ENCODE peak calls at places on chromosome 13, in four cellular contexts. D, E, Q and O are unnamed samples.

GRCh38 chr13:68304287-68304893 is 1074.3 kb upstream of the PCDH9 start:
- DNase-seq in D (no peak), Q (peak), E (no peak), O (no peak)

GRCh38 chr13:48231080-48231479 is 1.9 kb upstream of the ITM2B start:
- DNase-seq in Q (no peak), E (no peak), D (no peak), O (no peak)

GRCh38 chr13:28044608-28045007 is 55.8 kb downstream of the FLT3 start:
- DNase-seq in Q (no peak), E (peak), D (no peak), O (no peak)

GRCh38 chr13:113980489-113981064 is 6.7 kb upstream of the C13orf46 start:
- DNase-seq in Q (no peak), D (no peak), E (no peak), O (no peak)

GRCh38 chr13:28819748-28820098 is 416 bp upstream of the MTUS2 start:
- DNase-seq in D (peak), Q (peak), E (peak), O (peak)

GRCh38 chr13:114021464-114022308 is 47.8 kb upstream of the C13orf46 start:
- DNase-seq in D (no peak), Q (no peak), E (no peak), O (no peak)

GRCh38 chr13:96090240-96091101 is 564 bp downstream of the HS6ST3 start:
- DNase-seq in D (peak), E (no peak), Q (peak), O (peak)

GRCh38 chr13:54989418-54989817 is 1960.8 kb downstream of the OLFM4 start:
- DNase-seq in E (no peak), D (no peak), Q (peak), O (no peak)

GRCh38 chr13:104522235-104523072 is 1456.2 kb upstream of the SLC10A2 start:
- DNase-seq in Q (no peak), E (no peak), D (no peak), O (no peak)

GRCh38 chr13:41178040-41178439 is 16.3 kb downstream of the KBTBD7 start:
- DNase-seq in Q (peak), E (peak), D (no peak), O (no peak)

GRCh38 chr13:89763011-89763410 is 1584.5 kb upstream of the MIR17HG start:
- DNase-seq in Q (no peak), E (no peak), D (no peak), O (no peak)

GRCh38 chr13:65112123-65113075 is 2117.7 kb downstream of the PCDH9 start:
- DNase-seq in Q (no peak), D (no peak), E (peak), O (no peak)

DNA sequence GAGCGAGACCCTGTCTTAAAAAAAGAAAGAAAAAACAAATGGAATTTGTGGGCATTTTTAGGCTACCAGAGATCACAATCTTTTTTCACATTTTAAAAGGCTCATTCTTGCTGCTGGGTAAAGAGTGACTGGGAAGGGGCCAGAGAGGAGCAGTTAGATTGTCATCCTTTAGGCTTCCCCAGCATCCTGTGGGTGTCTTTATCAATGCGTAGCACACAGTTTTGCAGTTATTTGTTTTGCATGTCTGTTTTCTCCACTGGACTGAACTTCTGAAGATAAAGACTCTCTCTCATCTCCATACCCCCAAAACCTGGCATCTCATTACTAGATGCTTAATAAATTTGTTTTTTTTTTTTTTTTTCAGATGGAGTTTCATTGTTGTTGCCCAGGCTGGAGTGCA is 2.1 kb upstream of the UTP14C start:
- DNase-seq in Q (no peak), E (no peak), D (no peak), O (no peak)
- H4K5ac ChIP-seq in Q (no peak), E (no peak), D (no peak), O (no peak)

GRCh38 chr13:31629085-31629785 is 110.1 kb upstream of the RXFP2 start:
- DNase-seq in Q (no peak), D (no peak), E (peak), O (no peak)

GRCh38 chr13:31625115-31625514 is 114.2 kb upstream of the RXFP2 start:
- DNase-seq in E (no peak), Q (peak), D (no peak), O (no peak)

GRCh38 chr13:31631716-31632115 is 107.6 kb upstream of the RXFP2 start:
- DNase-seq in Q (peak), E (no peak), D (no peak), O (no peak)

GRCh38 chr13:31627097-31627496 is 112.2 kb upstream of the RXFP2 start:
- DNase-seq in E (peak), D (no peak), Q (no peak), O (no peak)

GRCh38 chr13:31631071-31631470 is 108.3 kb upstream of the RXFP2 start:
- DNase-seq in E (no peak), D (no peak), Q (peak), O (peak)
- H4K5ac ChIP-seq in E (no peak), D (no peak), Q (no peak), O (no peak)

DNA sequence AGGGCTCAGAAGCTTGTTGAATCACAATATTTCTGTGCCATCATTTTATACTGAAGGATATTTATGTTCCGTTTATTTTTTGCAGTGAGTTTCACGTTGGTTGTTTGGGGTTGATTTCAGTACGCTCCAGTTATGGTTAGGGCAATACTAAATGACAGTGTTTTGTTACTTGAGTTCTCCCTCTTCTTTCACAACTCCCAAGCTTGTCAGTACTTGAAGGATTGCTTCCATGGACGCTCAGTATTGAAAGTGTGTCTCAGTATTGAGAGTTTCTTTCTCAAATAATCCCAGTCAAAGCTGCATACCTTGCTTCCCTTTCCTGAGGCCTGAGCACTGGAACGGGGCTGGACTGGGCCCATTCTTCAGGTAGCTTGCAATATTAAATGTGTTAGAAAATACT is 38.9 kb downstream of the LACC1 start:
- DNase-seq in E (no peak), Q (no peak), D (no peak), O (no peak)
- H4K5ac ChIP-seq in E (no peak), Q (no peak), D (no peak), O (no peak)

GRCh38 chr13:45575830-45576180 is 39.7 kb downstream of the ERICH6B start:
- DNase-seq in E (no peak), Q (no peak), D (no peak), O (no peak)
- H4K5ac ChIP-seq in E (no peak), Q (no peak), D (no peak), O (no peak)

DNA sequence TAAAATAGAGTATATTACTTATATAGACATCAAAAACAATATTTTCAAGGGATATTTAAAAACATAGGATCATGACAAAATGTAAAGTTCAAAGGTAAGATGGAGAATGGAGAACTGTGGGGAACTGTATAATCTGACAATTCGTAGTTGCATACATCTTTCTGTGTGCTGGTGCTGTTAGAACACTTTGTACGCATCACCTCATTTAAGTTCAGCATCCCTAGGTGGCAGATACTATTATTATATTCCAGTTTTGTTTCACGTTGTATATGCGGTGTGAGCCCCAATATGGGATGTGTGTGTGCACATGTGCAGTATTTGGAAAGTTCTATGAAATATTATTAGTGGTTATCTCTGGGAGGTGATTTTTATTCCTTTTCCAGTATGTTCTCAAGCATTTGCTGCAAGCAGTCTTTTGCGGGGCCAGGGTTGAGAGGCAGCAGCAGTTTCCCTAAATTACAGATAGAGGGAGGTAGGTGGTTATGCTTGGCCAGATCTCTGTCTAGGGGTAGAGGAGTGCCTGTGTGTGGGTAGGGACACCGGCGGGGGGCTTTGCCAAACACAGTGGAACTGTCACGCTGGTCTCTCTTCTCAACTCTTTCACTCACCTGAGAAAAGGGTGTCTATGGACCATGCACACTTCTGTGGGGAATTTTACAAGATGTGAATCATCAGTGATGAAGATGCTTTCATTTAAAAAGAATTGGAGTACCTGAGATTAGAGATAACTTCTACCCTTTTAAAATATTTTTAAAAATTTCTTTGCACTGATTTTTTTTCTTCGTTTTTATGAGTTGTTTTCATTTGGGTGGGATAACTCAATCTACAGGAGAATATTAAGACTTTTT is 55.6 kb upstream of the ALOX5AP start:
- DNase-seq in D (no peak), Q (peak), E (peak), O (peak)
- H4K5ac ChIP-seq in D (no peak), Q (no peak), E (no peak), O (no peak)